ENCODE peak calls at places on chromosomes 13 and 19, in four cellular contexts. B is pancreas, R is ascending aorta, O is endothelial cell of umbilical vein. X is an unnamed sample.

GRCh38 chr13:113851826-113852535 is 11.9 kb downstream of the GAS6 start:
- DNase-seq in B (no peak), R (no peak), O (no peak), X (no peak)

GRCh38 chr19:58085348-58085875 is 12.6 kb downstream of the ZSCAN18 start:
- DNase-seq in B (no peak), R (no peak), O (no peak), X (no peak)

GRCh38 chr19:47507031-47507430 is 7.8 kb downstream of the NAPA start:
- DNase-seq in B (no peak), R (no peak), O (no peak), X (no peak)

GRCh38 chr13:54305377-54305776 is 1276.8 kb downstream of the OLFM4 start:
- DNase-seq in B (no peak), R (no peak), O (no peak), X (no peak)

GRCh38 chr19:8213827-8214672 is 4.9 kb downstream of the CERS4 start:
- DNase-seq in B (no peak), R (no peak), O (no peak), X (no peak)

GRCh38 chr13:94710881-94711560 is 1.3 kb downstream of the SOX21 start:
- DNase-seq in B (no peak), R (no peak), O (no peak), X (peak)

GRCh38 chr13:23876265-23876664 is 12.9 kb downstream of the MIPEP start:
- DNase-seq in B (no peak), R (no peak), O (no peak), X (no peak)

GRCh38 chr19:12647490-12648071 is 19.0 kb downstream of the MAN2B1 start:
- DNase-seq in B (peak), R (no peak), O (peak), X (peak)

GRCh38 chr13:65653548-65654078 is 1576.5 kb downstream of the PCDH9 start:
- DNase-seq in B (no peak), R (no peak), O (no peak), X (no peak)

GRCh38 chr19:1001538-1002166 is 1.4 kb downstream of the GRIN3B start:
- DNase-seq in B (no peak), R (no peak), O (peak), X (peak)

GRCh38 chr19:13847033-13847899 is 29.7 kb upstream of the NANOS3 start:
- DNase-seq in B (peak), R (peak), O (peak), X (peak)

GRCh38 chr19:29843180-29844051 is 31.6 kb downstream of the CCNE1 start:
- DNase-seq in B (peak), R (no peak), O (no peak), X (peak)

GRCh38 chr19:18700501-18701249 is 17.2 kb downstream of the CRTC1 start:
- DNase-seq in B (peak), R (no peak), O (peak), X (peak)

GRCh38 chr19:28288850-28289249 is 924.1 kb downstream of the UQCRFS1 start:
- DNase-seq in B (peak), R (no peak), O (no peak), X (no peak)

GRCh38 chr13:100987993-100988392 is 313.4 kb upstream of the TMTC4 start:
- DNase-seq in B (no peak), R (no peak), O (peak), X (no peak)

GRCh38 chr13:40969169-40969901 is 49.8 kb downstream of the ELF1 start:
- DNase-seq in B (no peak), R (no peak), O (no peak), X (no peak)

GRCh38 chr13:52851153-52851962 is 2.9 kb upstream of the PCDH8 start:
- DNase-seq in B (peak), R (no peak), O (no peak), X (peak)

GRCh38 chr19:7191946-7192691 is 102.1 kb downstream of the INSR start:
- DNase-seq in B (no peak), R (no peak), O (no peak), X (peak)

GRCh38 chr19:44714597-44715169 is 15.7 kb downstream of the CEACAM16 start:
- DNase-seq in B (no peak), R (no peak), O (no peak), X (no peak)

GRCh38 chr13:51955281-51955771 is 55.9 kb downstream of the ATP7B start:
- DNase-seq in B (no peak), R (no peak), O (no peak), X (no peak)

GRCh38 chr13:34006011-34006410 is 188.1 kb downstream of the RFC3 start:
- DNase-seq in B (no peak), R (no peak), O (no peak), X (no peak)

GRCh38 chr13:91498298-91498697 is 99.9 kb downstream of the GPC5 start:
- DNase-seq in B (no peak), R (no peak), O (no peak), X (no peak)

GRCh38 chr13:84542348-84542747 is 660.1 kb upstream of the SLITRK1 start:
- DNase-seq in B (no peak), R (no peak), O (no peak), X (no peak)

GRCh38 chr19:1512671-1513491 is at the start of gene ADAMTSL5:
- DNase-seq in B (no peak), R (no peak), O (no peak), X (peak)

GRCh38 chr13:106573855-106574254 is 5.9 kb upstream of the ARGLU1 start:
- DNase-seq in B (no peak), R (no peak), O (no peak), X (no peak)

GRCh38 chr19:51627491-51628138 is 2.6 kb downstream of the SIGLEC5 start:
- DNase-seq in B (no peak), R (no peak), O (no peak), X (no peak)

GRCh38 chr19:49570997-49571676 is 9.2 kb downstream of the NOSIP start:
- DNase-seq in B (no peak), R (no peak), O (no peak), X (no peak)

GRCh38 chr19:4284176-4284958 is 5.3 kb downstream of the SHD start:
- DNase-seq in B (no peak), R (no peak), O (no peak), X (no peak)

GRCh38 chr19:55581828-55582223 is 1.2 kb upstream of the ZNF579 start:
- DNase-seq in B (no peak), R (no peak), O (no peak), X (no peak)

GRCh38 chr13:78265098-78265497 is 338.3 kb downstream of the POU4F1 start:
- DNase-seq in B (no peak), R (no peak), O (no peak), X (no peak)

GRCh38 chr13:40813662-40814454 is 24.4 kb downstream of the SLC25A15 start:
- DNase-seq in B (no peak), R (no peak), O (peak), X (peak)

GRCh38 chr13:99871249-99871898 is 100.2 kb downstream of the ZIC5 start:
- DNase-seq in B (no peak), R (no peak), O (no peak), X (no peak)

GRCh38 chr19:19352823-19353222 is 32.2 kb downstream of the MAU2 start:
- DNase-seq in B (no peak), R (no peak), O (no peak), X (no peak)

GRCh38 chr13:80166352-80166751 is 174.6 kb downstream of the SPRY2 start:
- DNase-seq in B (no peak), R (no peak), O (no peak), X (no peak)

GRCh38 chr19:4373601-4374441 is 26.5 kb downstream of the SH3GL1 start:
- DNase-seq in B (no peak), R (no peak), O (no peak), X (no peak)

GRCh38 chr19:49997709-49998108 is 27.5 kb downstream of the VRK3 start:
- DNase-seq in B (no peak), R (no peak), O (peak), X (peak)

GRCh38 chr13:43046259-43046658 is 22.9 kb downstream of the DNAJC15 start:
- DNase-seq in B (no peak), R (no peak), O (no peak), X (no peak)

GRCh38 chr13:43041368-43041921 is 18.1 kb downstream of the DNAJC15 start:
- DNase-seq in B (no peak), R (no peak), O (no peak), X (no peak)

GRCh38 chr13:43042410-43042921 is 19.1 kb downstream of the DNAJC15 start:
- DNase-seq in B (no peak), R (no peak), O (no peak), X (no peak)

GRCh38 chr13:43044720-43045301 is 21.4 kb downstream of the DNAJC15 start:
- DNase-seq in B (no peak), R (no peak), O (no peak), X (no peak)
- TF ChIP-seq CTCF in B (no peak), R (no peak), O (no peak), X (no peak)

GRCh38 chr19:41137056-41137455 is 22.8 kb downstream of the CYP2F1 start:
- DNase-seq in B (no peak), R (no peak), O (no peak), X (no peak)
- TF ChIP-seq CTCF in B (no peak), R (no peak), O (no peak), X (no peak)

DNA sequence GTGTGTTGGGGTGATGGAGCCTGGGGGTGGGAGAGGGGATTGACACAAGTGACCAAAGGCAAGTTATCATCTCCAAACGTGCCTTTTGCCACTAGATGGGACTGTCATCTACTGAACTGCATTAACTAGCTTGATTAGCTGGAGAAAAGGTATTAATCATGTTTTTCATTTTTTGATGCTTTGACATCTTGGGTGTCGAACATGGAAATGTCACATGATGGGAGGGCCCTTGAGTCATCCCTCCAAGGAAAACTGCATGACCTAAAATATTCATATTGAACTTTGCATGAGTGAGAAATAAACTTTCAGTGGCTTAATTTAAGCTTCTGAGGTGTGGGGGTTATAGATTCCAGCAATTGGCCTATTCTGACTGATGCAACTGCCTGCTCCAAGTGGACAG is 73.3 kb downstream of the ALOX5AP start:
- DNase-seq in B (no peak), R (no peak), O (no peak), X (no peak)
- TF ChIP-seq CTCF in B (no peak), R (no peak), O (no peak), X (no peak)

DNA sequence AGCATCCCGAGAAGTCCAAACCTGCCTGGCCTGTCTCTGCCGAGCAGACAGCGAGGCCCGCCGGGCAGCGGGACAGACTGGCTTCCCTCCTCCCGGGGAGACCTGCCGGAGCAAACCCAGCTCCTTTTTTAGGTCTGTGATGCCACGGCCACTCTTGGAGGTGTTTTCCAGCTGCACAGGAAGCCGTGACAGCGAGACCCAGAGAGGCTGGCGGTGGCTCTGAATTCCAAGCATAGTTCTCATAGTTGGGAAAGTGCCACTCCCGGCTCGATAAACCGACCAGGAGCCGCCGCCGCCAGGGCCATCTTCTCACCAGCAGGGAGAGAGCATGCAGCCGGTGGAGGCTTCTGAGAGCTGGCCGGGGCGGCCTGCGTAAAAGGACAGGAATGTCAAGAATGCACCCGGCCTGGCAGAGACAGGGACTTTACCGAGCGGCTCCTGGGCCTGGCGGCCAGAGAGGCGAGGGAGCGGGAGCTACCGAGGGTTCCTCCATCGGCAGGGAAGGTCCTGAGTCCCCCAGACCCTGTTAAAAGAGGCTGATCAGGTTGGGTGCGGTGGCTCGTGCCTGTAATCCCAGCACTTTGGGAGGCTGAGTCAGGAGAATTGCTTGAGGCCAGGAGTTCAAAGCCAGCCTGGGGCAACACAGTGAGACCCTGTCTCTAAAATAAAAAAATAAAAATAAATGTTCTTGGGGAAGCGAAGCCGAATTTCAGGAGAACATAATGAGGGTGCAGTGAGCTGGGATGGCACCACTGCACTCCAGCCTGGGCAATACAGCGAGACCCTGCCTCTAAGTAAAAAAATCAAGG is 64.9 kb downstream of the GADD45B start:
- DNase-seq in B (peak), R (no peak), O (peak), X (no peak)
- TF ChIP-seq CTCF in B (no peak), R (peak), O (peak), X (no peak)

GRCh38 chr13:39417131-39417530 is 185.9 kb downstream of the LHFPL6 start:
- DNase-seq in B (no peak), R (no peak), O (no peak), X (no peak)
- TF ChIP-seq CTCF in B (no peak), R (peak), O (no peak), X (peak)

GRCh38 chr13:110322126-110322827 is 15.2 kb downstream of the COL4A2 start:
- DNase-seq in B (no peak), R (no peak), O (no peak), X (no peak)
- TF ChIP-seq CTCF in B (no peak), R (no peak), O (no peak), X (no peak)

DNA sequence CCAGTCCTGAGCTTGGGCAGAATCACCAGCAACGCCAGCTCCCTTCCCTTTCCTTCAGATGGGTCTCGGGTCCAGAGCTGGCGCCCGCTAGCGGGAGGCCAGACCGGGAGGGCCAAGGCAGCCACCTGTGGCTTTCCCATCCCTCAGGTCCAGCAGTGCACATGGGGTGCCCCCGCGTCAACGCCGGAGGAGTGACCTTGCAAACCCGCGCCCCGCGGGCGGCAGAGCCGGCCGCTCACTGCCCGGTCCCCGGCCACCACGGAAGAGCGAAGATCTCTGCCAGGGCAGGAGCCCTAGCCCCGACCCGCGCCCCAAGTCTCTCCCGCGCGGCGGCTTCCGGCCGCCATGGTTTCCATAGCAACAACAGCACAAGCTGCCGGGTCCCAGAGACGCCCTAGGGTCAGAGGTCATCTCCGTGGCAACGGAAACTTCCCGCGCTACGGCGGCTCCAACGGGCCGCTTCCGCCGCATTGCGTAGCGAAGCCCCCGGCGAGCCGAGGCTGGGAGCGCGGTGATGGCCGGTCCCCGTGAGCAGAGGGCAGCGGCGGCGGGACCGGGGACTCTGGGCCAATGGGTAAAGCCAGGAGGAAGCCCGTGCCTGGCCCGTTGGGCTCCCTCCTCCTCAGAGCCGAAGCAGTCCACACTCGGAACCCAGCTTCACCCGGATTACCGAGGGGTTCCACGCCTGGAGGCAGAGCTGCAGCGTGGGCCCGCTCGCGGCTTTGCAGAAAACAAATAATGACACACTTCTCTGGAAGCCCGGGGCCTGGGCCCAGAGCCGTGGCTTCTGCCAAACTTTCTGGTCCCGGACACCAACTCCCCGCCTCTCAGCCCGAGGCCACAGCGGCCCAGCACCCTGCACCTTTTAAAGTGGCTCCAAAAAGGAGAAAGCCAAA is 7.4 kb downstream of the FGF14 start:
- DNase-seq in B (peak), R (peak), O (peak), X (peak)
- TF ChIP-seq CTCF in B (no peak), R (no peak), O (peak), X (peak)

X was measured in GM13977.